ENCODE peak calls at places on chromosomes 13 and 19, in seven cellular contexts. I is A673; N is SJSA1; H is lower lobe of right lung; O is body of pancreas; S is CD8-positive, alpha-beta memory T cell; R is lung. J is an unnamed sample.
A peak's percentile ranks its signal among the peaks of the same experiment; 100 is the strongest.

GRCh38 chr19:13103961-13104847 is 1.5 kb upstream of the LYL1 start:
- DNase-seq in H (peak; percentile 79), I (no peak), R (peak; percentile 60), O (no peak), N (no peak), S (peak; percentile 49), J (peak; percentile 62)

GRCh38 chr13:39224841-39225240 is 186.6 kb downstream of the NHLRC3 start:
- DNase-seq in R (no peak), I (no peak), H (no peak), S (no peak), O (no peak), N (no peak), J (no peak)

GRCh38 chr13:110023729-110024645 is 237.6 kb upstream of the IRS2 start:
- DNase-seq in N (no peak), I (no peak), R (no peak), S (no peak), O (peak; percentile 56), H (no peak), J (no peak)

GRCh38 chr19:44575116-44575700 is 38.2 kb upstream of the IGSF23 start:
- DNase-seq in H (no peak), S (no peak), R (no peak), I (no peak), N (no peak), O (no peak), J (no peak)

GRCh38 chr13:20824762-20825161 is 51.0 kb upstream of the EEF1AKMT1 start:
- DNase-seq in H (no peak), S (no peak), O (no peak), I (peak; percentile 37), N (no peak), R (no peak), J (no peak)

GRCh38 chr13:92806215-92806614 is 420.4 kb upstream of the GPC6 start:
- DNase-seq in N (no peak), R (no peak), S (no peak), I (no peak), O (no peak), H (no peak), J (peak; percentile 20)

GRCh38 chr19:43425567-43426392 is 11.1 kb downstream of the TEX101 start:
- DNase-seq in N (no peak), O (peak; percentile 62), I (peak; percentile 51), S (no peak), R (no peak), H (no peak), J (peak; percentile 93)

GRCh38 chr13:94014461-94014860 is 465.0 kb downstream of the DCT start:
- DNase-seq in I (no peak), S (no peak), O (no peak), N (no peak), R (no peak), H (no peak), J (no peak)

GRCh38 chr19:45250216-45250831 is 747 bp upstream of the MARK4 start:
- DNase-seq in S (no peak), H (no peak), O (no peak), I (no peak), R (no peak), N (no peak), J (no peak)

GRCh38 chr13:33723365-33723764 is 94.6 kb upstream of the RFC3 start:
- DNase-seq in S (no peak), N (no peak), H (no peak), O (no peak), R (no peak), I (no peak), J (no peak)

GRCh38 chr13:98942997-98943396 is 34.9 kb downstream of the DOCK9 start:
- DNase-seq in S (no peak), O (no peak), H (no peak), I (no peak), R (no peak), N (peak; percentile 62), J (no peak)

GRCh38 chr19:12364391-12365093 is 941 bp downstream of the ZNF442 start:
- DNase-seq in S (no peak), H (peak; percentile 59), R (peak; percentile 29), I (peak; percentile 4), O (peak; percentile 27), N (no peak), J (peak; percentile 29)

GRCh38 chr13:90906554-90906953 is 440.9 kb upstream of the MIR17HG start:
- DNase-seq in I (no peak), O (no peak), N (no peak), H (no peak), S (no peak), R (no peak), J (no peak)

DNA sequence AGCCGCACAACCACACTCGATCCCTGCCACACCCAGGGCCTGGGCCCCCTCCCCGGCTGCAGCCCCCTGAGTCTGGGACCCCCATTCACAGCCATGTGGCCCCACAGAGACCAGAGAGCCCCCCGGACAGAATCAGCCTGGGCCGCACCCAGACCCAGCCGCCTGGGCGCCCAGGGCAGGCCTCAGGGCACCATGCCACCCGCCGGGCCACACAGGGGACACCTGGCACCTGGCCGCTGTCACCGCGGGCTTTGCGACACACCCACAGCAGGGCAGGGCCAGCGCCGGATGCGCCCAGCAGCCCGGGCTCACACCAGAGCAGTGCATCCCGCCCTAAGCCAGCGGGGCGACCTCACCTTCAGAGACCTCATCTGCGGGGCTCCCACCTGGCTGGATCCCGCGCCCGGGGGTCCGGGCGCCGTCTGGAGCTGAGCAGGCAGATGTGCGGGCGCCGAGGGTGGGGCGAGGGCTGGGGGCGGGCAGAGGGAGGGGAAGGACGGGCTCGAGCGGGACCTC is 443 bp downstream of the TBXA2R start:
- DNase-seq in R (no peak), S (peak; percentile 18), I (no peak), H (peak; percentile 59), N (no peak), O (peak; percentile 76), J (peak; percentile 79)
- H3K4me3 ChIP-seq in R (peak overlapping the region; percentile 46), S (peak overlapping the region; percentile 21), I (peak overlapping the region; percentile 31), H (peak overlapping the region; percentile 59), N (peak overlapping the region; percentile 16), O (no peak overlapping the region), J (peak overlapping the region; percentile 29)

GRCh38 chr19:15303105-15303780 is 29.1 kb downstream of the BRD4 start:
- DNase-seq in O (no peak), S (no peak), H (no peak), N (no peak), R (no peak), I (no peak), J (no peak)
- H3K4me3 ChIP-seq in O (no peak overlapping the region), S (no peak overlapping the region), H (no peak overlapping the region), N (no peak overlapping the region), R (no peak overlapping the region), I (no peak overlapping the region), J (no peak overlapping the region)

DNA sequence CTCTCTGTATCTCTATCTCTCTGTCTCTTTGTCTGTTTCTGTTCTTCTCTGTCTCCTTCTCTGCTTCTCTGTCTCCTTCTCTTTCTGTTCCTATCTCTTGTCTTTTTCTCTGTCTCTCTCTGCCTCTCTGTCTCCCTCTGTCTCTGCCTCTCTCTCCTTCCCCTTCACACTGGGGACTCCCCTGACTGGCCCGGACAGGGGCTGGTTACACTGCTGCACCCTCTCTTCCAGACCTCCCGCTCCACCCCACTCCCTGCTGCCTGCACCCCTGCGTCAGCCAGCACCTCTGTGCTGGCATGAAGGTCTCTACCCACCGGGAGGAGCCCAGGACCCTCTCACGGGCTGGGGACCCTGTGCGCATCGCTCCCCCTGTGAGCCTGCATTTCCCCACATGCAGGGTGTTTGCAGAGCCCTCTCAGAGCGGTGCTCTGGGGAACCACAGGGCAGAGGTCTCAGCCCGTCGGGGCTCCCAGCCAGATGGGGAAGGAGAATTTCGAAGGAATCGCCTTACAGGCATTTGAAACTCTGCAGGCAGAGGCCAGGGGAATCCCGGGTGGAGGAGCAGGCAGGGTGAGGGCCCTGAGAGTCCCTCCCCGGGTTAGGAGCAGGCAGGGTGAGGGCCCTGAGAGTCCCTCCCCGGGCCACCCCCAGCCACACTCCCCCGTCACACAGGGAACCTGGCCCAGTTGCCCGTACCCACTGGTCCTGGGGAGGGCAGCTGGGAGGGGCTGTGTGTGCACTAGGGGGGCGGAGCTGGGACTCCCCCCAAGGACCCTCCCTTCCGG is 16.1 kb upstream of the TCF3 start:
- DNase-seq in H (peak; percentile 35), S (no peak), N (no peak), I (no peak), O (no peak), R (no peak), J (no peak)
- H3K4me3 ChIP-seq in H (no peak overlapping the region), S (no peak overlapping the region), N (no peak overlapping the region), I (peak overlapping the region; percentile 18), O (no peak overlapping the region), R (no peak overlapping the region), J (no peak overlapping the region)

DNA sequence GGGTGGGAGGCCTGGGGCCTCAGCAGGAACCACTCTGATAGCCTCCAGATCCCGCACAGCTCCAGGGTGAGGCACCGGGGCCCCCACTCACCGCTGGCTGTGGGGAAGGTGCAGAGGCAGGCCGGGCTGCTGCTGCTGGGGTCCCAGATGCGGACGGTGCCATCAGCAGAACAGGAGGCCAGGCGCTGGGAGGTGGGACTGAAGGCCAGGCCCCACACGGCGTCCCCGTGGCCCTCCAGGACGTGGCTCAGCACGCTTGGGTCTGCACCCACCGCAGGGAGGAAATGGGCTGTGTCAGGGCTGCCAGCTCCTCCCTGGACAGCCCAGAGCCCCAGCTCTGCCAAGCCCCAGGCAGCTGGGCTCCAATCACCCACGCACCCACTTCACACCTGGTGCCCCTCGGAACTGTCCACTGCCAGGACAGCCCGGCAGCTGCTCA is 6.1 kb upstream of the PRKD2 start:
- DNase-seq in O (no peak), N (no peak), H (no peak), S (no peak), I (no peak), R (no peak), J (no peak)
- H3K4me3 ChIP-seq in O (no peak overlapping the region), N (no peak overlapping the region), H (no peak overlapping the region), S (no peak overlapping the region), I (no peak overlapping the region), R (no peak overlapping the region), J (no peak overlapping the region)

GRCh38 chr19:35083678-35084077 is 31.9 kb upstream of the FXYD3 start:
- DNase-seq in N (no peak), O (no peak), I (no peak), S (no peak), R (no peak), H (no peak), J (no peak)

GRCh38 chr19:35084078-35084762 is 31.4 kb upstream of the FXYD3 start:
- DNase-seq in I (no peak), O (no peak), R (no peak), S (no peak), N (no peak), H (no peak), J (no peak)

GRCh38 chr19:35087393-35087792 is 28.2 kb upstream of the FXYD3 start:
- DNase-seq in I (no peak), R (no peak), H (no peak), N (no peak), S (no peak), O (no peak), J (no peak)

GRCh38 chr19:35086455-35086854 is 29.2 kb upstream of the FXYD3 start:
- DNase-seq in I (no peak), O (no peak), H (no peak), R (no peak), N (no peak), S (no peak), J (no peak)

GRCh38 chr19:35085947-35086346 is 29.7 kb upstream of the FXYD3 start:
- DNase-seq in H (no peak), R (no peak), I (no peak), N (no peak), O (no peak), S (no peak), J (no peak)
- H3K4me3 ChIP-seq in H (no peak overlapping the region), R (no peak overlapping the region), I (no peak overlapping the region), N (no peak overlapping the region), O (no peak overlapping the region), S (no peak overlapping the region), J (no peak overlapping the region)

DNA sequence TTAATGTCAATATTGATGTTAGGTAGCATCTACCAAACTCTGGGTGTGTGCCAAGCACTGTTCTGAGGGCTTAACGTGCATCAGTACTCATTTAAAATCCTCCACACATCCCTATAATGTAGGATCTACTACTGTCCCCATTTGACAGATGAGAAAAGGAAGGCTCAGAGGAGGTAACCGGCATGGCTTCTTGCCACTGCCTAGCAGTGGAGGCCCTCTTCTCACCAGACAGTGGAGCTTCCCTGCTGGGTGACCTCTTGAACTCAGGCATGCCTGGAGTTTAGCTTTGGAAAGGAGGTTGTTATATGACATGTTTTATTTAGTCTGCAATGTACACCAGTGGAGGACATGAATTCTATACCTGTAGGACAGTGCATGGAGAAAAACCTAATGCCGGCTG is 2.1 kb downstream of the SPATA13 start:
- DNase-seq in N (no peak), O (no peak), I (no peak), H (no peak), S (no peak), R (no peak), J (no peak)
- H3K4me3 ChIP-seq in N (no peak overlapping the region), O (peak overlapping the region; percentile 97), I (no peak overlapping the region), H (peak overlapping the region; percentile 94), S (no peak overlapping the region), R (no peak overlapping the region), J (peak overlapping the region; percentile 98)